ENCODE peak calls at places on chromosomes 12 and 14, in four cellular contexts. Y, U, P and T are unnamed samples.
A peak's percentile ranks its signal among the peaks of the same experiment; 100 is the strongest.

GRCh38 chr12:92543359-92543758 is 159.4 kb upstream of the PLEKHG7 start:
- DNase-seq in Y (no peak), U (no peak), P (no peak), T (peak; percentile 4)

GRCh38 chr12:27244680-27245005 is 557 bp downstream of the STK38L start:
- DNase-seq in Y (peak; percentile 43), U (no peak), P (no peak), T (no peak)

GRCh38 chr14:22131749-22132476 is 457.1 kb downstream of the DAD1 start:
- DNase-seq in Y (no peak), U (peak; percentile 11), P (no peak), T (no peak)

GRCh38 chr14:22915886-22916521 is 2.9 kb downstream of the RBM23 start:
- DNase-seq in Y (no peak), U (no peak), P (no peak), T (no peak)

GRCh38 chr12:116797885-116798284 is 59.8 kb downstream of the RNFT2 start:
- DNase-seq in Y (no peak), U (no peak), P (no peak), T (no peak)

GRCh38 chr14:56949828-56950227 is 139.5 kb upstream of the OTX2 start:
- DNase-seq in Y (no peak), U (no peak), P (no peak), T (no peak)

GRCh38 chr14:73749706-73750105 is 35.5 kb upstream of the PNMA1 start:
- DNase-seq in Y (no peak), U (no peak), P (no peak), T (no peak)

GRCh38 chr14:71328183-71328582 is 420.9 kb downstream of the PCNX1 start:
- DNase-seq in Y (no peak), U (no peak), P (no peak), T (no peak)

GRCh38 chr14:89214221-89214965 is 202.6 kb downstream of the FOXN3 start:
- DNase-seq in Y (no peak), U (no peak), P (no peak), T (no peak)

GRCh38 chr12:638948-639557 is 24.2 kb downstream of the NINJ2 start:
- DNase-seq in Y (no peak), U (no peak), P (no peak), T (no peak)

GRCh38 chr12:38417101-38417500 is 100.5 kb downstream of the ALG10B start:
- DNase-seq in Y (no peak), U (no peak), P (no peak), T (no peak)

GRCh38 chr14:38107216-38107631 is 100.5 kb upstream of the SSTR1 start:
- DNase-seq in Y (no peak), U (no peak), P (no peak), T (no peak)

GRCh38 chr12:55742719-55743130 is at the start of gene GDF11:
- DNase-seq in Y (peak; percentile 71), U (peak; percentile 71), P (peak; percentile 56), T (peak; percentile 36)

GRCh38 chr14:68518180-68518579 is 274.7 kb downstream of the ZFP36L1 start:
- DNase-seq in Y (no peak), U (no peak), P (no peak), T (no peak)

GRCh38 chr12:98678946-98679610 is 34.0 kb downstream of the APAF1 start:
- DNase-seq in Y (no peak), U (no peak), P (no peak), T (no peak)

GRCh38 chr14:77830692-77831091 is 30.8 kb downstream of the ADCK1 start:
- DNase-seq in Y (no peak), U (no peak), P (no peak), T (no peak)

GRCh38 chr14:104968153-104968527 is 10.0 kb downstream of the AHNAK2 start:
- DNase-seq in Y (peak; percentile 58), U (no peak), P (no peak), T (no peak)

GRCh38 chr12:121089031-121089812 is 43.5 kb upstream of the P2RX7 start:
- DNase-seq in Y (no peak), U (no peak), P (no peak), T (no peak)